ENCODE peak calls at places on chromosomes 6 and 20, in four cellular contexts. One of them, this sample, is unnamed.

GRCh38 chr20:19335341-19335740 is 122.9 kb downstream of the SLC24A3 start:
- DNase-seq in heart left ventricle: no peak
- DNase-seq in A549: no peak
- DNase-seq in body of pancreas: no peak
- DNase-seq in this sample: no peak

GRCh38 chr6:44269168-44269920 is 906 bp upstream of the TMEM151B start:
- DNase-seq in heart left ventricle: no peak
- DNase-seq in body of pancreas: no peak
- DNase-seq in A549: no peak
- DNase-seq in this sample: no peak

GRCh38 chr6:168206186-168206585 is 113.4 kb downstream of the DACT2 start:
- DNase-seq in A549: no peak
- DNase-seq in body of pancreas: no peak
- DNase-seq in heart left ventricle: no peak
- DNase-seq in this sample: no peak

GRCh38 chr20:10674684-10675455 is 1.1 kb upstream of the JAG1 start:
- DNase-seq in body of pancreas: peak; percentile 83
- DNase-seq in heart left ventricle: peak; percentile 84
- DNase-seq in A549: peak; percentile 89
- DNase-seq in this sample: peak; percentile 48

GRCh38 chr6:147782302-147782701 is 273.8 kb downstream of the SAMD5 start:
- DNase-seq in A549: peak; percentile 14
- DNase-seq in body of pancreas: no peak
- DNase-seq in heart left ventricle: no peak
- DNase-seq in this sample: no peak

GRCh38 chr6:169362501-169363121 is 109.0 kb upstream of the THBS2 start:
- DNase-seq in A549: no peak
- DNase-seq in heart left ventricle: no peak
- DNase-seq in body of pancreas: no peak
- DNase-seq in this sample: no peak

GRCh38 chr6:113050010-113050893 is 703.1 kb downstream of the RFPL4B start:
- DNase-seq in body of pancreas: no peak
- DNase-seq in A549: no peak
- DNase-seq in heart left ventricle: no peak
- DNase-seq in this sample: no peak

GRCh38 chr20:38134427-38135281 is 30.4 kb downstream of the TGM2 start:
- DNase-seq in heart left ventricle: no peak
- DNase-seq in A549: no peak
- DNase-seq in body of pancreas: no peak
- DNase-seq in this sample: no peak

GRCh38 chr6:8180327-8181161 is 78.2 kb upstream of the EEF1E1 start:
- DNase-seq in body of pancreas: no peak
- DNase-seq in heart left ventricle: no peak
- DNase-seq in A549: no peak
- DNase-seq in this sample: no peak

GRCh38 chr20:7980332-7981046 is 39.1 kb downstream of the TMX4 start:
- DNase-seq in heart left ventricle: no peak
- DNase-seq in A549: peak; percentile 60
- DNase-seq in body of pancreas: no peak
- DNase-seq in this sample: peak; percentile 23

GRCh38 chr6:67630146-67630545 is 1004.9 kb upstream of the ADGRB3 start:
- DNase-seq in heart left ventricle: no peak
- DNase-seq in A549: no peak
- DNase-seq in body of pancreas: no peak
- DNase-seq in this sample: no peak

GRCh38 chr6:18837013-18837412 is 449.9 kb downstream of the RNF144B start:
- DNase-seq in heart left ventricle: no peak
- DNase-seq in A549: no peak
- DNase-seq in body of pancreas: no peak
- DNase-seq in this sample: no peak

GRCh38 chr20:3805594-3806264 is 9.6 kb downstream of the CDC25B start:
- DNase-seq in A549: peak; percentile 72
- DNase-seq in body of pancreas: no peak
- DNase-seq in heart left ventricle: no peak
- DNase-seq in this sample: no peak

GRCh38 chr6:29419516-29419915 is 4.8 kb downstream of the OR12D1 start:
- DNase-seq in A549: no peak
- DNase-seq in body of pancreas: no peak
- DNase-seq in heart left ventricle: no peak
- DNase-seq in this sample: no peak

GRCh38 chr6:43931201-43931600 is 161.2 kb downstream of the VEGFA start:
- DNase-seq in body of pancreas: no peak
- DNase-seq in A549: no peak
- DNase-seq in heart left ventricle: no peak
- DNase-seq in this sample: no peak

GRCh38 chr6:54072708-54073313 is 38.4 kb upstream of the MLIP start:
- DNase-seq in A549: no peak
- DNase-seq in heart left ventricle: no peak
- DNase-seq in body of pancreas: no peak
- DNase-seq in this sample: no peak

GRCh38 chr6:148407372-148407771 is 64.7 kb downstream of the SASH1 start:
- DNase-seq in heart left ventricle: no peak
- DNase-seq in body of pancreas: no peak
- DNase-seq in A549: peak; percentile 30
- DNase-seq in this sample: no peak

GRCh38 chr6:3766219-3766618 is 14.7 kb upstream of the PXDC1 start:
- DNase-seq in A549: no peak
- DNase-seq in heart left ventricle: no peak
- DNase-seq in body of pancreas: no peak
- DNase-seq in this sample: no peak

GRCh38 chr20:63134201-63134612 is 81.7 kb downstream of the YTHDF1 start:
- DNase-seq in A549: no peak
- DNase-seq in heart left ventricle: no peak
- DNase-seq in body of pancreas: no peak
- DNase-seq in this sample: no peak

GRCh38 chr6:6696867-6697531 is 108.5 kb downstream of the LY86 start:
- DNase-seq in heart left ventricle: peak; percentile 56
- DNase-seq in A549: peak; percentile 73
- DNase-seq in body of pancreas: peak; percentile 60
- DNase-seq in this sample: peak; percentile 63

GRCh38 chr6:52522151-52522626 is 54.7 kb downstream of the TRAM2 start:
- DNase-seq in body of pancreas: no peak
- DNase-seq in A549: no peak
- DNase-seq in heart left ventricle: no peak
- DNase-seq in this sample: no peak

GRCh38 chr20:63626424-63627128 is at the start of gene GMEB2:
- DNase-seq in heart left ventricle: peak; percentile 85
- DNase-seq in body of pancreas: peak; percentile 74
- DNase-seq in A549: no peak
- DNase-seq in this sample: peak; percentile 21

GRCh38 chr6:30544666-30545272 is 11.5 kb downstream of the GNL1 start:
- DNase-seq in A549: peak; percentile 50
- DNase-seq in heart left ventricle: no peak
- DNase-seq in body of pancreas: no peak
- DNase-seq in this sample: peak; percentile 36

GRCh38 chr6:25991785-25992412 is 29.3 kb downstream of the TRIM38 start:
- DNase-seq in A549: peak; percentile 46
- DNase-seq in heart left ventricle: peak; percentile 81
- DNase-seq in body of pancreas: peak; percentile 58
- DNase-seq in this sample: no peak

GRCh38 chr6:117288083-117288715 is 22.8 kb downstream of the VGLL2 start:
- DNase-seq in heart left ventricle: no peak
- DNase-seq in body of pancreas: no peak
- DNase-seq in A549: no peak
- DNase-seq in this sample: no peak

GRCh38 chr20:58611236-58612020 is 39.7 kb upstream of the STX16 start:
- DNase-seq in heart left ventricle: no peak
- DNase-seq in A549: no peak
- DNase-seq in body of pancreas: no peak
- DNase-seq in this sample: no peak

GRCh38 chr6:113909224-113909856 is 52.2 kb downstream of the MARCKS start:
- DNase-seq in heart left ventricle: peak; percentile 20
- DNase-seq in body of pancreas: no peak
- DNase-seq in A549: peak; percentile 47
- DNase-seq in this sample: peak; percentile 36

GRCh38 chr20:33110147-33110825 is 30.8 kb downstream of the BPIFB4 start:
- DNase-seq in heart left ventricle: no peak
- DNase-seq in A549: no peak
- DNase-seq in body of pancreas: no peak
- DNase-seq in this sample: no peak

GRCh38 chr6:168722397-168722796 is 281.4 kb downstream of the SMOC2 start:
- DNase-seq in heart left ventricle: no peak
- DNase-seq in body of pancreas: no peak
- DNase-seq in A549: no peak
- DNase-seq in this sample: no peak

GRCh38 chr6:165274611-165275010 is 34.8 kb downstream of the C6orf118 start:
- DNase-seq in heart left ventricle: no peak
- DNase-seq in body of pancreas: no peak
- DNase-seq in A549: no peak
- DNase-seq in this sample: no peak

GRCh38 chr6:10383312-10384063 is 31.4 kb downstream of the TFAP2A start:
- DNase-seq in heart left ventricle: no peak
- DNase-seq in body of pancreas: no peak
- DNase-seq in A549: peak; percentile 60
- DNase-seq in this sample: peak; percentile 13

GRCh38 chr20:43755390-43755789 is 28.6 kb upstream of the GTSF1L start:
- DNase-seq in heart left ventricle: no peak
- DNase-seq in A549: no peak
- DNase-seq in body of pancreas: no peak
- DNase-seq in this sample: no peak

GRCh38 chr6:128504003-128504654 is 16.3 kb downstream of the PTPRK start:
- DNase-seq in body of pancreas: no peak
- DNase-seq in A549: no peak
- DNase-seq in heart left ventricle: no peak
- DNase-seq in this sample: no peak

GRCh38 chr6:8462694-8463093 is 27.3 kb upstream of the SLC35B3 start:
- DNase-seq in A549: no peak
- DNase-seq in heart left ventricle: no peak
- DNase-seq in body of pancreas: no peak
- DNase-seq in this sample: no peak

GRCh38 chr20:41411458-41411857 is 44.8 kb upstream of the EMILIN3 start:
- DNase-seq in body of pancreas: no peak
- DNase-seq in heart left ventricle: no peak
- DNase-seq in A549: peak; percentile 17
- DNase-seq in this sample: no peak

GRCh38 chr6:140541288-140541687 is 1166.8 kb upstream of the CITED2 start:
- DNase-seq in body of pancreas: no peak
- DNase-seq in heart left ventricle: no peak
- DNase-seq in A549: no peak
- DNase-seq in this sample: no peak

GRCh38 chr20:6635034-6635736 is 132.3 kb upstream of the BMP2 start:
- DNase-seq in heart left ventricle: no peak
- DNase-seq in A549: no peak
- DNase-seq in body of pancreas: no peak
- DNase-seq in this sample: no peak

GRCh38 chr20:60466683-60467022 is 508.4 kb downstream of the CDH26 start:
- DNase-seq in A549: no peak
- DNase-seq in heart left ventricle: no peak
- DNase-seq in body of pancreas: no peak
- DNase-seq in this sample: no peak

GRCh38 chr20:17664025-17664638 is 17.9 kb downstream of the RRBP1 start:
- DNase-seq in heart left ventricle: no peak
- DNase-seq in body of pancreas: peak; percentile 33
- DNase-seq in A549: no peak
- DNase-seq in this sample: no peak

GRCh38 chr6:158046201-158047119 is 64.8 kb downstream of the SYNJ2 start:
- DNase-seq in heart left ventricle: no peak
- DNase-seq in body of pancreas: no peak
- DNase-seq in A549: no peak
- DNase-seq in this sample: no peak

GRCh38 chr6:154754152-154754551 is 20.9 kb downstream of the SCAF8 start:
- DNase-seq in body of pancreas: no peak
- DNase-seq in A549: no peak
- DNase-seq in heart left ventricle: no peak
- DNase-seq in this sample: no peak
- TF ChIP-seq POLR2A in body of pancreas: no peak
- TF ChIP-seq POLR2A in A549: no peak
- TF ChIP-seq POLR2A in heart left ventricle: no peak
- TF ChIP-seq POLR2A in this sample: no peak

DNA sequence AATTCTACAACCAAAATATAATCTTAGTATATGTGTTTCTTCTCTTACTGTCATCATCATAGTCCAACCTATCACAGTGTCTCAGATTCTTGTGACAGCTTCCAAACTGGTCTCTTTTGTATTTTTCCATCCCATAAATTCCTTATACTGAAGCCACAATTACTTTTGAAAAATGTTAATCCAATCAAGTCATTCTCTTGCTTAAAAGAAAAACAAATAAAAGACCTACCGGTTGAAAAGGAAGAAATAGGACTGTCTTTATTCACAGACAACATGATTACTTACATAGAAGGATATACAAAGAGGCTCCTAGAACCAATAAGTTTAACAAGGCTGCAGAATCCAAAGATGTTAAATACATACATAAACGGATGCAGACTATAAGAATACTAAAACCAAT is 339.9 kb downstream of the RNGTT start:
- DNase-seq in heart left ventricle: no peak
- DNase-seq in A549: no peak
- DNase-seq in body of pancreas: no peak
- DNase-seq in this sample: no peak
- H3K9me3 ChIP-seq in heart left ventricle: no peaks in the 10 kb centered on the region
- H3K9me3 ChIP-seq in A549: no peaks in the 10 kb centered on the region
- H3K9me3 ChIP-seq in body of pancreas: no peaks in the 10 kb centered on the region
- H3K9me3 ChIP-seq in this sample: no peaks in the 10 kb centered on the region

GRCh38 chr6:83069633-83070032 is 2.2 kb downstream of the DOP1A start:
- DNase-seq in heart left ventricle: no peak
- DNase-seq in body of pancreas: no peak
- DNase-seq in A549: no peak
- DNase-seq in this sample: no peak

GRCh38 chr6:83068628-83069027 is 1.2 kb downstream of the DOP1A start:
- DNase-seq in A549: no peak
- DNase-seq in heart left ventricle: no peak
- DNase-seq in body of pancreas: no peak
- DNase-seq in this sample: no peak

GRCh38 chr6:83071023-83071422 is 3.6 kb downstream of the DOP1A start:
- DNase-seq in heart left ventricle: no peak
- DNase-seq in A549: no peak
- DNase-seq in body of pancreas: no peak
- DNase-seq in this sample: no peak

GRCh38 chr6:83065511-83066192 is at the start of gene UBE3D:
- DNase-seq in A549: peak; percentile 78
- DNase-seq in body of pancreas: peak; percentile 91
- DNase-seq in heart left ventricle: peak; percentile 89
- DNase-seq in this sample: peak; percentile 51

GRCh38 chr6:83067448-83068413 is at the start of gene DOP1A:
- DNase-seq in body of pancreas: peak; percentile 97
- DNase-seq in heart left ventricle: peak; percentile 96
- DNase-seq in A549: peak; percentile 90
- DNase-seq in this sample: peak; percentile 86
- TF ChIP-seq POLR2A in body of pancreas: peak; percentile 83
- TF ChIP-seq POLR2A in heart left ventricle: no peak
- TF ChIP-seq POLR2A in A549: peak; percentile 21
- TF ChIP-seq POLR2A in this sample: peak; percentile 34

GRCh38 chr6:2296781-2297180 is 51.4 kb upstream of the GMDS start:
- DNase-seq in heart left ventricle: no peak
- DNase-seq in body of pancreas: no peak
- DNase-seq in A549: no peak
- DNase-seq in this sample: no peak
- H3K9me3 ChIP-seq in heart left ventricle: peaks cover 27% of the 10 kb centered on the region
- H3K9me3 ChIP-seq in body of pancreas: no peaks in the 10 kb centered on the region
- H3K9me3 ChIP-seq in A549: peaks cover 2% of the 10 kb centered on the region
- H3K9me3 ChIP-seq in this sample: no peaks in the 10 kb centered on the region